ENCODE peak calls at places on chromosome 10, in four cellular contexts. Z is HCT116, Y is HepG2, C is K562. F is an unnamed sample.

GRCh38 chr10:69963835-69964710 is 88.6 kb upstream of the MACROH2A2 start:
- DNase-seq in Z (no peak), Y (no peak), C (no peak), F (no peak)

GRCh38 chr10:26801274-26801673 is 59.5 kb downstream of the ABI1 start:
- DNase-seq in Y (no peak), C (no peak), Z (no peak), F (no peak)

GRCh38 chr10:22631646-22632278 is 82.6 kb downstream of the PIP4K2A start:
- DNase-seq in C (peak; percentile 61), Y (peak; percentile 29), Z (no peak), F (no peak)

GRCh38 chr10:98344589-98345038 is 70.4 kb downstream of the PYROXD2 start:
- DNase-seq in Z (no peak), C (no peak), Y (no peak), F (no peak)

GRCh38 chr10:125194814-125195213 is 34.5 kb upstream of the CTBP2 start:
- DNase-seq in Y (no peak), Z (no peak), C (no peak), F (no peak)

GRCh38 chr10:30984563-30985328 is 46.9 kb downstream of the ZNF438 start:
- DNase-seq in Z (no peak), Y (no peak), C (no peak), F (no peak)

GRCh38 chr10:84837041-84837766 is 508.8 kb downstream of the CCSER2 start:
- DNase-seq in C (no peak), Z (no peak), Y (no peak), F (no peak)

GRCh38 chr10:36531621-36532020 is 593.8 kb upstream of the ANKRD30A start:
- DNase-seq in Y (no peak), Z (no peak), C (no peak), F (no peak)

GRCh38 chr10:59104186-59104585 is 72.3 kb upstream of the PHYHIPL start:
- DNase-seq in Y (no peak), Z (no peak), C (no peak), F (no peak)

GRCh38 chr10:48913674-48914073 is 26.0 kb downstream of the LRRC18 start:
- DNase-seq in C (no peak), Y (no peak), Z (no peak), F (no peak)

GRCh38 chr10:91843083-91843482 is 44.9 kb downstream of the TNKS2 start:
- DNase-seq in Y (no peak), C (no peak), Z (no peak), F (no peak)

GRCh38 chr10:79374312-79375191 is 27.3 kb downstream of the PPIF start:
- DNase-seq in Z (peak; percentile 40), C (peak; percentile 87), Y (peak; percentile 58), F (peak; percentile 33)

GRCh38 chr10:79354141-79354540 is 6.9 kb downstream of the PPIF start:
- DNase-seq in Z (no peak), C (peak; percentile 8), Y (no peak), F (no peak)

GRCh38 chr10:116699049-116699782 is 43.1 kb downstream of the HSPA12A start:
- DNase-seq in Y (no peak), Z (no peak), C (no peak), F (no peak)

GRCh38 chr10:51879238-51879637 is 179.8 kb upstream of the CSTF2T start:
- DNase-seq in C (no peak), Z (no peak), Y (no peak), F (no peak)

GRCh38 chr10:23157691-23158369 is 34.3 kb upstream of the PTF1A start:
- DNase-seq in Z (peak; percentile 41), C (peak; percentile 56), Y (peak; percentile 63), F (no peak)

GRCh38 chr10:13585943-13586342 is 822 bp upstream of the PRPF18 start:
- DNase-seq in C (no peak), Z (no peak), Y (no peak), F (no peak)

GRCh38 chr10:132187421-132188138 is 832 bp downstream of the DPYSL4 start:
- DNase-seq in Y (no peak), C (no peak), Z (no peak), F (no peak)

GRCh38 chr10:43415544-43415943 is 6.6 kb upstream of the HNRNPF start:
- DNase-seq in C (no peak), Z (no peak), Y (no peak), F (no peak)

GRCh38 chr10:6074489-6075301 is 12.5 kb upstream of the IL2RA start:
- DNase-seq in C (no peak), Y (no peak), Z (no peak), F (no peak)

GRCh38 chr10:10826125-10826524 is 191.5 kb upstream of the CELF2 start:
- DNase-seq in Z (no peak), Y (no peak), C (no peak), F (no peak)

GRCh38 chr10:126252884-126253612 is 135.2 kb downstream of the ADAM12 start:
- DNase-seq in C (no peak), Z (no peak), Y (no peak), F (peak; percentile 17)

GRCh38 chr10:128568491-128568890 is 442.3 kb upstream of the MKI67 start:
- DNase-seq in C (no peak), Y (no peak), Z (no peak), F (no peak)

GRCh38 chr10:1154531-1154930 is 98.3 kb downstream of the WDR37 start:
- DNase-seq in Z (no peak), Y (no peak), C (no peak), F (no peak)

GRCh38 chr10:27890971-27891370 is 107.9 kb downstream of the ODAD2 start:
- DNase-seq in Z (no peak), Y (no peak), C (no peak), F (no peak)

GRCh38 chr10:83346216-83346910 is 792.9 kb upstream of the GHITM start:
- DNase-seq in Z (no peak), C (no peak), Y (no peak), F (no peak)

GRCh38 chr10:113644185-113645120 is 19.4 kb downstream of the NRAP start:
- DNase-seq in C (no peak), Y (peak; percentile 15), Z (no peak), F (no peak)

GRCh38 chr10:43120948-43121290 is 17.3 kb upstream of the CSGALNACT2 start:
- DNase-seq in C (no peak), Z (no peak), Y (no peak), F (no peak)

GRCh38 chr10:101000602-101000991 is 989 bp downstream of the LZTS2 start:
- DNase-seq in Y (no peak), Z (no peak), C (no peak), F (no peak)

GRCh38 chr10:89478739-89479116 is 56.7 kb downstream of the SLC16A12 start:
- DNase-seq in Z (no peak), C (no peak), Y (no peak), F (no peak)

GRCh38 chr10:47449979-47450378 is 33.9 kb downstream of the ANXA8 start:
- DNase-seq in Y (no peak), Z (no peak), C (no peak), F (no peak)

GRCh38 chr10:122241836-122242235 is 29.3 kb upstream of the BTBD16 start:
- DNase-seq in Z (no peak), Y (no peak), C (no peak), F (no peak)

DNA sequence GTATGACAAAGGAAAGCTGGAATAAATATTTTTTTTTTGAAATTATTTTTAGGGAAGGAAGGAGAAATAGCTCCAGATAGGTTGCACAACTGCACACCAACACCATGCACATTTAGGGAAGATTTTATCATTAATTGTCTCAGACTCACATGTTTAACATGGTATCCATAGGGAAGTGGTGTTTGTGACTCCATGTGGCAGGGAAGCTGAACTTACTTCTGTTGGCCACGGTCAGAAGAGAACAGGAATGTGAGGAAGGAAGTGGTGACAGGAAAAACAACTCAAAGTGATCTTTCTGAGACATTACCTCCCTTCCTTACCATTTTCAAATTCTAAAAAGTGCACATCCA is 78.6 kb upstream of the NRP1 start:
- DNase-seq in Y (no peak), C (no peak), Z (no peak), F (no peak)
- TF ChIP-seq SIN3A in Y (no peak), C (no peak), Z (no peak), F (no peak)

DNA sequence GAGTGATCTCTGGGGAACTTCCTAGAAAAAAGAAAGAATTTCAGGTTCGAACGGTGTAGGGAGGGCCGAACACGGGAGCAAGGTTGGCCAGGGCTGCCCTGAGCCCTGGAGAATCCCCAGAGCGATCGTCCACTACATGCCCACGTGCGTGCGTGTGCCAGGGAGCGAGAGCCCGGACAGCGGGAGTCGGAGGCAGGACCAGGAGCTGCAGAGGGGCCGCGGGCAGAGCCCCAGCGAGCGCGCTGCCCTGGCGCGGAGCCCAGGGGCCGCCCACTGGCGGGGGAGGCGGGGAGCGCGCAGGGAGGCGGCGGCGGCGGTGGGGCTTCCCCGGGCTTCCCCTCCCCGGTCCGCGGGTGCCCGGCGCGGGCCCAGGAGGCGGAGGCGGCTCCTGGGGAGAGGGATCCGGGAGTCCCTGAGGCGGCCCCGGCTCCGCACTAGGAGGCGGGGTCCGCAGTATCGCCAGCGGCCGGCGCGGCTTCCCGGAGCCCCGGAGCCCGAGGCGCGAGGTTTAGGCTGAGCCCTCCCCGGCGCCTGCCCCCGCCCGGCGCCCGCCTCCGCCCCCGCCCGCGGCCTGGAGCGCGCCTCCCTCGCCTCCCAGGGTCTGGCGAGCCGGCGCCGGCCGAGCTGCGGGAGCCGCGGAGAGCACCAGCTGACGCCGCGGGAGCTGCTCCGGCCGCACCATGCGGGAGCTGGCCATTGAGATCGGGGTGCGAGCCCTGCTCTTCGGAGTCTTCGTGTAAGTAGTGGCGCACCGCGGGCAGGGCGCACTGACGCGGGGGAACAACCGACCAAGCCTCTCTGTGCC is at the start of gene PLPP4:
- DNase-seq in C (peak; percentile 16), Z (no peak), Y (no peak), F (no peak)
- H3K4me3 ChIP-seq in C (no peak within 1 kb of the TSS), Z (no peak within 1 kb of the TSS), Y (peak within 1 kb of the TSS; percentile 48), F (peak within 1 kb of the TSS; percentile 38)

GRCh38 chr10:7626283-7626682 is 40.5 kb downstream of the ITIH5 start:
- DNase-seq in C (no peak), Y (no peak), Z (no peak), F (no peak)
- TF ChIP-seq TCF7L2 in C (no peak), Y (no peak), Z (no peak), F (no peak)

DNA sequence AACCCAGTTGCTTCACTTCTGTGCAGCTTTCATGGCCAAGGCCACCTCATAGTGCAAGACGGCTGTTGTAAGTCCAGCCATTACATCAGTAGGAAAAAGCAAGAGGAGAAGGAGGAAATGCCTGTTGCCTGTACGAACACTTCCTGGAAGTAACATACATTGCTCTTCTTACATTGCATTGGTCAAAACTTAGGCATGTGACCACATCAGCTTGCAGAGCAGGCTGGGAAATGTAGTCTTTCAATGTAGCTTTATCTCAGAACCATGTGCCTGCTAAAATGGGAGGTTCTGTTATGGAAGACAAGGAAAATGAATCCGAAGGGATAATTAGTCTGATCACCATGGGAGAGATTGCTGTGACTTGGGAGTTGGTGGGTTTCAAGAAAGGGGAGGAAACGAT is 4.3 kb downstream of the SLC29A3 start:
- DNase-seq in C (peak; percentile 78), Y (peak; percentile 35), Z (peak; percentile 32), F (no peak)
- TF ChIP-seq SIN3A in C (no peak), Y (no peak), Z (no peak), F (no peak)

DNA sequence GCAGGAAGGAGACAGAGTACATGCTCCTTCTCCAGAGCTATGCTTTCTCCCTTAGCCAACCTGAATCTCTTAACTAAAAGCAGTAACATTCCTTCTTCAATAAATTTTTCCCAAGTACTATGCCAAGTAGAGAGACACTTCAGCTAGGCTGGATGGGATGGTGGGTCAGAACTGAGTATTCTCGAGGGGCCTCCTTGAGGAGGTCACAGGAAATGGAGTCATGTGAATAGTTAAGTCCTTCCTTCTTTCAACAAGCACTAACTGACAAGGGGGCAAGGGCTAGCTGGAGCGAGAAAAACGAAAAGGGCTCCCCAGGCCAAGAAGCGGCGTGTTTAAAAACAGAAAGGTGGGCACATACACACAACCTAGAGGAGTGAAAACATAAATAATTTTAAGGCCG is 5.5 kb downstream of the RSU1 start:
- DNase-seq in Y (no peak), Z (no peak), C (no peak), F (no peak)
- H3K4me3 ChIP-seq in Y (no peak overlapping the region), Z (no peak overlapping the region), C (no peak overlapping the region), F (no peak overlapping the region)